ENCODE peak calls at places on chromosomes 12 and 14, in four cellular contexts. S, M, C and F are unnamed samples.

GRCh38 chr12:95653761-95654546 is 102.7 kb upstream of the USP44 start:
- DNase-seq in S (peak; percentile 51), M (no peak), C (peak; percentile 80), F (no peak)

GRCh38 chr12:100267603-100268281 is 765 bp downstream of the SCYL2 start:
- DNase-seq in S (no peak), M (no peak), C (peak; percentile 50), F (no peak)

GRCh38 chr12:52235822-52236291 is 2.8 kb downstream of the KRT7 start:
- DNase-seq in S (no peak), M (no peak), C (no peak), F (peak; percentile 57)

GRCh38 chr12:42482820-42483533 is 106.6 kb downstream of the PRICKLE1 start:
- DNase-seq in S (peak; percentile 86), M (peak; percentile 94), C (peak; percentile 55), F (peak; percentile 82)

GRCh38 chr12:120093336-120093591 is 23.3 kb downstream of the RAB35 start:
- DNase-seq in S (no peak), M (no peak), C (no peak), F (no peak)

GRCh38 chr12:111057726-111058125 is 137.3 kb upstream of the MYL2 start:
- DNase-seq in S (no peak), M (no peak), C (no peak), F (no peak)

GRCh38 chr12:113980054-113980453 is 13.9 kb upstream of the RBM19 start:
- DNase-seq in S (no peak), M (no peak), C (no peak), F (no peak)

GRCh38 chr14:29035129-29035528 is 268.5 kb downstream of the FOXG1 start:
- DNase-seq in S (no peak), M (no peak), C (no peak), F (no peak)

GRCh38 chr12:6016756-6017155 is 71.7 kb upstream of the ANO2 start:
- DNase-seq in S (no peak), M (no peak), C (no peak), F (no peak)

GRCh38 chr14:26896447-26896846 is 298.6 kb upstream of the NOVA1 start:
- DNase-seq in S (no peak), M (no peak), C (peak; percentile 94), F (peak; percentile 3)

GRCh38 chr12:51683763-51684357 is 92.8 kb downstream of the SCN8A start:
- DNase-seq in S (no peak), M (no peak), C (peak; percentile 68), F (peak; percentile 7)

GRCh38 chr14:51094282-51094821 is 553 bp downstream of the TRIM9 start:
- DNase-seq in S (no peak), M (peak; percentile 20), C (no peak), F (no peak)

GRCh38 chr12:2183556-2184541 is 131.1 kb downstream of the CACNA1C start:
- DNase-seq in S (no peak), M (no peak), C (peak; percentile 86), F (peak; percentile 18)

GRCh38 chr14:66395300-66395699 is 90.9 kb upstream of the CCDC196 start:
- DNase-seq in S (peak; percentile 16), M (no peak), C (no peak), F (no peak)
- TF ChIP-seq CTCF in S (no peak), M (no peak), C (no peak), F (no peak)

DNA sequence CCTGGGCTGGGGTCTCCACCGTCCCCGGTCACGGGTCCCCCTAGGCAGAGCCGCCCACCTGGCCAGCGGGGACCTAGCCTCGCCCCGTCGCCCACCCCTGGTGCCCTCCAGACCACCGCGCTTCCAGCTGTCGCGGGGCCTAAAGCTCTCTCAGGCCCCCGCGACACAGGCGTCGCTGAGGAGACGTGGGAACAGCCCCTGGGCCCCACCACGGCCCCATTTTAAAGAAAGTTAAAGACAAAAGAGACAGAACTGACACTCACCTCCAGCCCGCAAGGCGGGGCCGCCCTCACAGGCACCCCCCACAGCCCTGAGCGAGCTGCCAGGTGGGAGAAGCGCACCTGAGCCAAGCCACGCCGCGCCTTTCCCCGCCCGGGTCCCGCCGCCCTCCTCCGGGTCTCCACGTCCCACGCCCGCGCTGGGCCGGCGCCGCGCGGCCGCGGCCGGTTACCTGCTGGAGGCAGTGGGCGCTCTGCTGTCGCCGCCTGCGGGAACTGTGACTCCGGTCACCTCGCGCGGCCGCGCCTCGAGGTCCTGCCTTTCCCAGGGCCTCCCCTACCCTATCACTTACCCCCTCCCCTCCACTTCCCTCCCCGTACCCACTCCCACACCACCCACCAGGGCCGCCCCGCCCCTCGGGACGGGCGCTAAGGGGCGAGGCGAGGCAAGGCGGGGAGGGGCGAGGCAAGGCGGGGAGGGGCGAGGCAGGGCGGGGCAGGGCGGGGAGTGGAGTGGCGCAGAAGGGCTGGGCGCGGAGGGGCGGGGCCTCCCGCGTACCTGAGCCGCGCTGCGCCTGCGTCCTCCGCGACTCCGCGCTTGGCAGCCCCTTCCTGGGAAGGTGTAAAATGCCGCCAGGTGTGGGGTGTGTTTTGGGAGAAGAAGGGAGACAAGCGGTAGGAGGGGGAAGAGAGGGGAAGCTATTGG is 31.2 kb downstream of the TC2N start:
- DNase-seq in S (peak; percentile 93), M (peak; percentile 65), C (no peak), F (peak; percentile 92)
- TF ChIP-seq CTCF in S (no peak), M (no peak), C (no peak), F (no peak)

DNA sequence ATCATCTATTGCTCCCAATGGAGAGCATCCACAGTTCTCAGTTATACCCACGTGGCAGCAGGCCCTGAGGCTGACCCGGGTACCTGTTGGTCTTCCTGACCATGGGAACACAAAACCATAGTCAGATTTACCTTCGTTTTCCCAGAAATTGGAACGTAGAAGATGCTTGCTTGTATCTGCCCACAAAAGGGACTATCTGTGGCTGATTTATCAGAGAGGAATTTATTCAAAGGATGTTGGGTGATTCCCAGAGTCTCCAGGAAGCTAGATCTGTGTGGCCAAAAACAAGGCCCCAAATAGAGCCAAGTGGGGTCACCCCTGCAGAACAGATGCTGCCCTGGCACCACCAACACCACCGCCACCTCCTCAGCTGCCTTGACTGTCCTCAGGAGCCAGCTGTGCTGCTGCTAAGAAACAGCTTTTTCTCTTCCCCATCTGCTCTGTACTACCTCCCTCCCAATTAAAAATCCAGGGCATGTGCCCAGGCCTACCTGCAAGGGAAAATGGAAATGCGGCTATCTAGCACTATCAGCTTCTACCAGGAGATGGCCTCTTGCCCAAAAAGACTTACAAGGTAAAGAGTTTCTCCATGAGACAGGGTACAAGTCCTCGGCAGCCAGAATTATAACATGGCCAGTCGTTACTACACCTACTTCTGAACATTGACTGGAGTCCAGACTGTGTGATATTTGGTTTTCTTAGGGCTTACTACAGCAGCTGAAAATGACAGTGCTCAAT is 128.6 kb upstream of the PLEKHG7 start:
- DNase-seq in S (peak; percentile 41), M (peak; percentile 19), C (peak; percentile 31), F (no peak)
- TF ChIP-seq CTCF in S (no peak), M (peak; percentile 26), C (peak; percentile 30), F (peak; percentile 33)

GRCh38 chr14:102867826-102868580 is 54.5 kb upstream of the AMN start:
- DNase-seq in S (no peak), M (no peak), C (no peak), F (no peak)
- TF ChIP-seq CTCF in S (no peak), M (no peak), C (no peak), F (no peak)

DNA sequence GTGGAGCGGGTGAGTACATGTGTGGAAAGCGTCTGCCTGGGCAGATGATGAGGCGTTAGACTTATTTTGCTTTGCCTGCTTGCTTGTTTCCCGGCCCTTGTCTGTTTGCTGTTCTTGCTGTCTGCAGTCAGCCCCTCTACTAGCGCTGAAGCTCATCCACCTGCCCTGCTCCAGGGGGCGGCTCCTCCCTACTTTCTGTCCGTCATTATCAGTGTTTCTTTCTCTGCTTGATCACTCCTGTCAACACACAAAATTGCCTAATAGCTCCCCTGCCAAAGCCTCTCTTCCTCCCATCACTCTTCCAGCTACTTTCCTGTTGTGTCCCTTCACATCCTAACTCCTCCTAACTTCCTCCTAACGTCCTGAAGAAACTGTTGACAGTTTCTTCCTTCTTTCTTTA is 34.9 kb upstream of the GALNT8 start:
- DNase-seq in S (no peak), M (no peak), C (no peak), F (no peak)
- TF ChIP-seq CTCF in S (no peak), M (no peak), C (no peak), F (no peak)

DNA sequence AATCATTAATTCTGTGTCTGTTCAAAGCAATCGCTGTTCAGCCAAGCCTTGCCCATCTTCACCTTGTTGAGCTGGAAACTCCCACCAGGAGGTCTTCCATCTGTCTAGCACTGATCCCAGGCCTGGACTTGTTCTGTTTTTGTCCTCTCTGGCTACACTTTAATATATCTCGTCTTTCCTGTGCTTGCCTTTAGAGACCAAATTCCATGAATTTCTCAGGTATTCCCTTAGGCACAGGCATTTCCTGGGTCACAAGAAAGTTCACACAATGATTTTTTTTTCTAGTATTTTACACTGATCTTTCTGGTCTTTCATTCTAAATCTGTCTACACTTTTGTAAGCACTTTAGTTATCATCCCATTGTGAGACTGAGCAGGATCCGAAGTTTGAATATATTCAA is 116.4 kb upstream of the CCND2 start:
- DNase-seq in S (no peak), M (no peak), C (no peak), F (no peak)
- TF ChIP-seq CTCF in S (no peak), M (no peak), C (no peak), F (no peak)

DNA sequence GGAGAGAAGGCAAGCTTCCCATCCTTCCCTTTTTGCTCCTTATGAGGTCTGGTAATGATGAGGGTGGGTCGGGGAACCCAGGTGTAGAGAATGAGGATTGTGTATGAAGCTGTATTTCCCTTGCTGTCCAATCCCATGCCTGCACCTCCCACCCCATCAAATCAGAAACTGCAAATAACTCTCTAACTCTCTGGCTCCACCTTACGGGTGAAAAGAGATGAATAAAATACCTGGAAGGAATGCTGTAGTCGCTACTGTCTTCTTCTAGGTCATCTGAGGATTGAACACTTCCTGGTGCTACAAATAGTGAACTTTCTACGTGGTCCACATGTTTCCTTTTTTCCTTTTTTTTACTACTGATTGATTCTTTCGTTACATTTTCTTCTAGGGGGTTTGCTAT is 38.9 kb upstream of the DICER1 start:
- DNase-seq in S (no peak), M (no peak), C (no peak), F (no peak)
- TF ChIP-seq CTCF in S (no peak), M (no peak), C (peak; percentile 14), F (no peak)

GRCh38 chr14:104844306-104845032 is 20.6 kb upstream of the CEP170B start:
- DNase-seq in S (no peak), M (no peak), C (no peak), F (no peak)
- TF ChIP-seq CTCF in S (no peak), M (no peak), C (no peak), F (no peak)

GRCh38 chr12:18140969-18141368 is 51.0 kb upstream of the RERGL start:
- DNase-seq in S (no peak), M (no peak), C (no peak), F (no peak)

GRCh38 chr12:18141583-18141982 is 51.6 kb upstream of the RERGL start:
- DNase-seq in S (peak; percentile 27), M (no peak), C (peak; percentile 77), F (no peak)

GRCh38 chr12:18139254-18139653 is 49.3 kb upstream of the RERGL start:
- DNase-seq in S (no peak), M (no peak), C (no peak), F (no peak)

GRCh38 chr12:18135509-18135908 is 45.5 kb upstream of the RERGL start:
- DNase-seq in S (no peak), M (no peak), C (peak; percentile 67), F (no peak)

GRCh38 chr12:18139989-18140596 is 50.1 kb upstream of the RERGL start:
- DNase-seq in S (no peak), M (no peak), C (peak; percentile 48), F (no peak)
- TF ChIP-seq CTCF in S (peak; percentile 46), M (peak; percentile 62), C (peak; percentile 57), F (no peak)